ENCODE peak calls at places on chromosomes 2 and 18, in four cellular contexts. Q is HepG2, A is H1, C is K562. E is an unnamed sample.

GRCh38 chr2:19299522-19299921 is 58.9 kb downstream of the OSR1 start:
- DNase-seq in C (no peak), A (no peak), Q (no peak), E (no peak)

GRCh38 chr2:43083710-43084698 is 142.4 kb downstream of the ZFP36L2 start:
- DNase-seq in A (no peak), Q (no peak), C (peak; percentile 35), E (peak; percentile 34)

GRCh38 chr18:24544141-24544498 is 83.7 kb downstream of the HRH4 start:
- DNase-seq in A (no peak), Q (peak; percentile 22), C (peak; percentile 40), E (peak; percentile 19)

GRCh38 chr2:19540739-19541503 is 182.5 kb upstream of the OSR1 start:
- DNase-seq in Q (no peak), C (no peak), A (no peak), E (peak; percentile 79)

GRCh38 chr2:183868153-183868552 is 730.2 kb upstream of the ZNF804A start:
- DNase-seq in C (no peak), Q (no peak), A (no peak), E (no peak)

GRCh38 chr2:239381709-239382134 is 19.1 kb downstream of the HDAC4 start:
- DNase-seq in Q (no peak), C (no peak), A (no peak), E (no peak)

GRCh38 chr2:238891667-238892500 is 44.0 kb downstream of the TWIST2 start:
- DNase-seq in Q (no peak), A (no peak), C (no peak), E (no peak)

GRCh38 chr2:196167666-196168065 is 3.7 kb downstream of the STK17B start:
- DNase-seq in C (no peak), Q (no peak), A (no peak), E (no peak)

GRCh38 chr2:24122356-24123211 is 550 bp downstream of the PFN4 start:
- DNase-seq in Q (no peak), C (no peak), A (no peak), E (peak; percentile 20)

GRCh38 chr2:113390133-113390849 is 47.2 kb upstream of the ZNG1B start:
- DNase-seq in Q (peak; percentile 79), A (no peak), C (peak; percentile 51), E (peak; percentile 14)

GRCh38 chr2:74010087-74010541 is 25.4 kb downstream of the TET3 start:
- DNase-seq in C (peak; percentile 74), Q (no peak), A (no peak), E (no peak)

GRCh38 chr2:31124904-31125303 is 13.3 kb downstream of the GALNT14 start:
- DNase-seq in C (no peak), Q (no peak), A (no peak), E (no peak)

GRCh38 chr2:54603357-54603756 is 120.1 kb upstream of the EML6 start:
- DNase-seq in Q (no peak), C (no peak), A (no peak), E (no peak)

GRCh38 chr2:217903859-217904613 is 98.8 kb downstream of the TNS1 start:
- DNase-seq in Q (peak; percentile 71), A (no peak), C (no peak), E (no peak)

GRCh38 chr2:203126971-203127370 is 111.8 kb upstream of the CYP20A1 start:
- DNase-seq in Q (no peak), C (no peak), A (no peak), E (no peak)

GRCh38 chr2:20539133-20539719 is 92.4 kb downstream of the RHOB start:
- DNase-seq in C (peak; percentile 47), A (no peak), Q (peak; percentile 67), E (no peak)

GRCh38 chr2:221518201-221518936 is 53.7 kb downstream of the EPHA4 start:
- DNase-seq in C (no peak), A (no peak), Q (no peak), E (no peak)

GRCh38 chr18:71374294-71374693 is 1085.4 kb downstream of the SOCS6 start:
- DNase-seq in Q (no peak), C (no peak), A (peak; percentile 49), E (no peak)

GRCh38 chr2:172058660-172059059 is 26.6 kb upstream of the DLX1 start:
- DNase-seq in C (no peak), A (no peak), Q (no peak), E (no peak)

GRCh38 chr2:41922177-41922576 is 125.6 kb upstream of the PKDCC start:
- DNase-seq in A (no peak), C (peak; percentile 31), Q (no peak), E (peak; percentile 89)

GRCh38 chr2:26704441-26704977 is 12.0 kb downstream of the KCNK3 start:
- DNase-seq in C (no peak), A (no peak), Q (no peak), E (no peak)

GRCh38 chr18:67509711-67510110 is 6.8 kb downstream of the DSEL start:
- DNase-seq in C (no peak), A (no peak), Q (no peak), E (no peak)

GRCh38 chr18:22699629-22700028 is 233.5 kb upstream of the RBBP8 start:
- DNase-seq in Q (no peak), A (no peak), C (no peak), E (no peak)

GRCh38 chr2:62382757-62383156 is 123.2 kb downstream of the TMEM17 start:
- DNase-seq in Q (no peak), A (no peak), C (no peak), E (no peak)

GRCh38 chr2:207230261-207231105 is 64.7 kb upstream of the KLF7 start:
- DNase-seq in C (peak; percentile 55), A (peak; percentile 62), Q (peak; percentile 21), E (peak; percentile 35)
- TF ChIP-seq RNF2 in C (no peak), A (no peak), Q (no peak), E (no peak)

GRCh38 chr2:102048465-102048864 is 56.7 kb downstream of the IL1R2 start:
- DNase-seq in Q (no peak), C (no peak), A (no peak), E (no peak)
- TF ChIP-seq RNF2 in Q (no peak), C (no peak), A (no peak), E (no peak)

GRCh38 chr2:15932394-15933183 is 7.8 kb upstream of the MYCN start:
- DNase-seq in A (no peak), C (no peak), Q (no peak), E (no peak)

GRCh38 chr2:15929861-15930260 is 10.5 kb upstream of the MYCN start:
- DNase-seq in C (no peak), Q (no peak), A (no peak), E (no peak)

GRCh38 chr2:15931950-15932349 is 8.4 kb upstream of the MYCN start:
- DNase-seq in Q (no peak), A (no peak), C (no peak), E (no peak)

GRCh38 chr2:15931514-15931870 is 8.9 kb upstream of the MYCN start:
- DNase-seq in C (no peak), A (no peak), Q (no peak), E (no peak)

GRCh38 chr2:15930589-15931513 is 9.5 kb upstream of the MYCN start:
- DNase-seq in C (no peak), A (no peak), Q (no peak), E (no peak)
- TF ChIP-seq RNF2 in C (no peak), A (no peak), Q (no peak), E (no peak)

DNA sequence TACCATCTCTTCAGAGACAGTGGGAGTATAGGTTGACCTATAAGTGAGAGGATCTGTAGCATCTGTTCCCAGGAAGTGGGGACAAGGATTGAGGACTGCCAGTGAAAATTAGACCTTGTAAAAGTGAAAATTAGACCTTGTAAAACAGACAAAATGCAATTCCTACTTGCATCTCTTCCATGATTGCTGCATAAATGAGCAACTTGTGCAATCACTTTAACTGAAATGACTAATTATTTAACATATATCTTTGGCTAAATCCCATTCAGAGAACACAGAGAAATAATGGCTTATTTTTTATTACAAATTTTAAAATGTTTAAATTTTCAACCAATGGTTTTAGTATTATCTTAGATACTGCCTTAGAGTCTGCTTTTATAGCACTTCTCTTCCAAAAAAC is 67.2 kb upstream of the NABP1 start:
- DNase-seq in Q (no peak), C (no peak), A (no peak), E (no peak)
- TF ChIP-seq RNF2 in Q (no peak), C (no peak), A (no peak), E (no peak)

GRCh38 chr2:110745048-110745447 is 12.7 kb downstream of the ACOXL start:
- DNase-seq in A (no peak), C (no peak), Q (no peak), E (no peak)
- TF ChIP-seq RNF2 in A (no peak), C (no peak), Q (no peak), E (no peak)

DNA sequence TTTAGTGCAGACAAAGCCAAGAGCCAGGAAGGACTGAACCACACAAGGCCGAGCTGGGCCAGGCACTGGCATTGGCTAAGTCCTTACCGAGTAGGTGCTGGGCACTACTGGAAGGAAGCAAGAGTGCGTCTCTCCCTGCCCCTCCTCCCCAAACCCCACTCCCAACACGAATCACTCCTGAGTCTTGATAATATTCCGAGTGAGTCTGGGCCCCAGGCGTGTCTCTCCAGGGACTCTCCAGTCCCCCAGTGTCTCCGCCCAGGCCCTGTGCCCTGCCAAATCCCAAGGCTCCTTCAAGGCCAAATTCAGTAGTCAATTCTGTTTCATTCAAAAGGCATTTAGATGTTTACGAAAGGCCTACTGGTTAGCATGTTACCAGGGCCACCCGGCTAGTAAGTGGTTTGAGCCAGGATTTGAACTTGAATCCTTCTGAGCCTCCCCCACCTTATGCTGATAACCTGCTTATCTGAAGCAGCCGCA is 82.8 kb downstream of the GLI2 start:
- DNase-seq in A (no peak), C (no peak), Q (no peak), E (peak; percentile 31)
- TF ChIP-seq RNF2 in A (no peak), C (no peak), Q (no peak), E (no peak)

GRCh38 chr18:32271649-32272324 is 81.9 kb downstream of the MEP1B start:
- DNase-seq in Q (peak; percentile 36), A (no peak), C (peak; percentile 48), E (peak; percentile 40)
- TF ChIP-seq RNF2 in Q (no peak), A (no peak), C (no peak), E (no peak)

E was measured in A549.